ENCODE peak calls at places on chromosomes 12 and 14, in four cellular contexts. Q, H, I and W are unnamed samples.

GRCh38 chr12:11264501-11264900 is 5.0 kb downstream of the PRB3 start:
- DNase-seq in Q (no peak), I (no peak), H (no peak), W (no peak)

GRCh38 chr12:129200576-129200975 is 347.3 kb downstream of the GLT1D1 start:
- DNase-seq in Q (no peak), I (no peak), H (no peak), W (no peak)

GRCh38 chr12:16012086-16012485 is 101.0 kb downstream of the DERA start:
- DNase-seq in H (peak), I (no peak), Q (no peak), W (no peak)

GRCh38 chr14:68476212-68476964 is 316.5 kb downstream of the ZFP36L1 start:
- DNase-seq in H (peak), I (no peak), Q (peak), W (no peak)

GRCh38 chr14:102738373-102739189 is 38.7 kb upstream of the TRAF3 start:
- DNase-seq in Q (no peak), H (no peak), I (no peak), W (no peak)

GRCh38 chr12:27709932-27710591 is 570 bp upstream of the MRPS35 start:
- DNase-seq in I (no peak), H (peak), Q (no peak), W (no peak)

GRCh38 chr14:75430106-75430505 is 2.3 kb downstream of the JDP2 start:
- DNase-seq in Q (peak), H (peak), I (no peak), W (no peak)

GRCh38 chr14:91545204-91545603 is 35.1 kb upstream of the PPP4R3A start:
- DNase-seq in H (no peak), Q (no peak), I (no peak), W (no peak)

GRCh38 chr12:92759634-92760268 is 57.0 kb downstream of the PLEKHG7 start:
- DNase-seq in I (no peak), H (peak), Q (no peak), W (no peak)

GRCh38 chr12:46534442-46534841 is 161.9 kb upstream of the SLC38A2 start:
- DNase-seq in H (peak), Q (no peak), I (no peak), W (no peak)

GRCh38 chr12:94832780-94833760 is 170.4 kb downstream of the NDUFA12 start:
- DNase-seq in Q (no peak), H (peak), I (no peak), W (no peak)

GRCh38 chr12:131202592-131203378 is 249.1 kb downstream of the ADGRD1 start:
- DNase-seq in I (no peak), Q (no peak), H (no peak), W (no peak)

GRCh38 chr12:130796985-130797686 is 41.9 kb downstream of the STX2 start:
- DNase-seq in Q (no peak), I (no peak), H (no peak), W (peak)

GRCh38 chr12:124771462-124772361 is 92.0 kb downstream of the SCARB1 start:
- DNase-seq in H (peak), Q (peak), I (peak), W (peak)

GRCh38 chr12:59431266-59431665 is 164.6 kb upstream of the SLC16A7 start:
- DNase-seq in H (peak), Q (no peak), I (no peak), W (no peak)

DNA sequence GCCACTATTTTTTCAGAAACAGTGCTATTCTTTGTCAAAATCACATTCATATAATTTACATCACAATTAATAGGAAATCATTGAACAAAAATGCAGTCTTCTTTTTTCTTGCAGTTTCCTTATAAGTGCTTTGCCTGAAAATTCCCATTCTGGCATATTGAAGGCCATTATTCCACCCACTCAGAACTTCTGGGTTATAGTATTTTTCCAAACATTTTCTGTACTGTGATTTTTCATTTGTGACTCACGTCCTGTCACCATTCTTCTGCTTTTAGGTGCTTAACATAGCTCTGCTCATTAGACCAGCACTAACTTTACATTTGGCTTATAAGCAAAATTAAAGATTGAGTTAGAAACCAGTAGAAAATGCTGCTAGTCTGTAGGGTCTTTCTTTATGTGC is 241.0 kb upstream of the NPAS3 start:
- DNase-seq in Q (no peak), I (no peak), H (peak), W (no peak)
- H3K4me3 ChIP-seq in Q (no peak), I (no peak), H (no peak), W (no peak)

GRCh38 chr12:32756476-32757158 is 920 bp upstream of the YARS2 start:
- DNase-seq in Q (no peak), H (peak), I (no peak), W (no peak)
- H3K4me3 ChIP-seq in Q (peak), H (peak), I (peak), W (no peak)

DNA sequence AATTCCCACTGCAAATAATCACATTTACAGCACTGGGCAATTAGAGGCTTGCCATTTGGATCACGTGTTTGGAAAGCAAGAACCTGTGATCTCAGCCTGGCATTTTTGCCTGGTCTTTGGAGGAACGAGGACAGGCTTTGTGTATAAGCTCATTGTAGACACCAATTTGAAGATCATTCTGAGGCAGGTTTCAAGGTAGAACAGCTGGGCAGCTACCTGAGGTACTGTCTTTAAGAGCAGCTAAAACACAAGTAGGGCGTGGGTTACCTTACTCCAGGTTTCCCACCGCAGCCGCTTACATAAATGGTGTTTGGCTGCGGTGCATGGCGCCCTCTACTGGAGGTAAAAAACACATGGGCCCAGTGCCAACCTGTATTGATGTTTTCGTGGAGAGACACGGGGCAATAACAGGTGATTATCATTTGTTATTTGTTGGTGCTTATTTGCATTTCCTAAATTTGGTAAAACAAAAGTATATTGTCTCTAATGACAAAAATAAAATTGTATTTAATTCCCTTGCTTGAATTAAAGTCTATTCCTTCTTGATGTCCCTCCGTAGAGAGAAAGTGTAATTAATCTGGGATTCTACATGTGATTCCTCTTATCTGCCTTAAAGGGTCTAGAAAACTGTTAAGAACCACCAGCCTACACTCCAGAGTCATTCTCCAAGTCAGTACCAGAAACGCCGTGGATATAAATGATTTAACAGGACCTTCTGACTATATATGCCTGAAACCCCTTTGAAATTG is 69.7 kb downstream of the SVOP start:
- DNase-seq in H (peak), Q (peak), I (peak), W (peak)
- H3K4me3 ChIP-seq in H (peak), Q (no peak), I (peak), W (no peak)

GRCh38 chr14:36214476-36215216 is 38.1 kb upstream of the PTCSC3 start:
- DNase-seq in H (no peak), Q (no peak), I (no peak), W (no peak)

GRCh38 chr14:36217732-36218131 is 41.2 kb upstream of the PTCSC3 start:
- DNase-seq in Q (no peak), H (no peak), I (no peak), W (no peak)

GRCh38 chr14:36217027-36217426 is 40.5 kb upstream of the PTCSC3 start:
- DNase-seq in H (no peak), I (no peak), Q (no peak), W (no peak)

GRCh38 chr14:36212987-36213386 is 36.5 kb upstream of the PTCSC3 start:
- DNase-seq in H (no peak), Q (no peak), I (no peak), W (no peak)

DNA sequence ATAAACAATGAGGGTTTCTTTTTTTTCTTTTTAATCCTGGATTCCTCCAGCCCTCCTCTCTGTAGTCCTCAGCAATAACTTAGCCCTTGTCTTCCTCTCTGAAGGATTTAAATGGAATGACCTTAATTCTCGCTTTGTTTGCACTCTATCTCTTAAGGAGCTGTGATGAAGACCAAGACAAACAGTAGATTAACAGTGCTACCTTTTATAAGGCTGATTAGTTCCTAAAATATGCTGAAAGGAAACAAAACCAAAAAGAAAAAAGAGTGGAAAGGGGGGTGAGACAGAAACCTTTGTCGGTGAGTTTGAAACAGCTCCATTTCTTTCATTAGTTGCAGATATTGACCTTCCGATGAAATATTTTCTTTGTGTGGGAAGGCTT is 38.7 kb upstream of the PTCSC3 start:
- DNase-seq in I (no peak), H (no peak), Q (no peak), W (no peak)
- H3K4me3 ChIP-seq in I (no peak), H (no peak), Q (no peak), W (no peak)

GRCh38 chr12:114434341-114434740 is 28.4 kb upstream of the TBX5 start:
- DNase-seq in Q (no peak), H (no peak), I (no peak), W (no peak)

GRCh38 chr12:114439833-114440449 is 34.0 kb upstream of the TBX5 start:
- DNase-seq in I (no peak), Q (no peak), H (no peak), W (no peak)

GRCh38 chr12:114440450-114441383 is 34.8 kb upstream of the TBX5 start:
- DNase-seq in I (no peak), H (no peak), Q (no peak), W (no peak)

GRCh38 chr12:114439306-114439705 is 33.4 kb upstream of the TBX5 start:
- DNase-seq in H (no peak), Q (no peak), I (no peak), W (no peak)

DNA sequence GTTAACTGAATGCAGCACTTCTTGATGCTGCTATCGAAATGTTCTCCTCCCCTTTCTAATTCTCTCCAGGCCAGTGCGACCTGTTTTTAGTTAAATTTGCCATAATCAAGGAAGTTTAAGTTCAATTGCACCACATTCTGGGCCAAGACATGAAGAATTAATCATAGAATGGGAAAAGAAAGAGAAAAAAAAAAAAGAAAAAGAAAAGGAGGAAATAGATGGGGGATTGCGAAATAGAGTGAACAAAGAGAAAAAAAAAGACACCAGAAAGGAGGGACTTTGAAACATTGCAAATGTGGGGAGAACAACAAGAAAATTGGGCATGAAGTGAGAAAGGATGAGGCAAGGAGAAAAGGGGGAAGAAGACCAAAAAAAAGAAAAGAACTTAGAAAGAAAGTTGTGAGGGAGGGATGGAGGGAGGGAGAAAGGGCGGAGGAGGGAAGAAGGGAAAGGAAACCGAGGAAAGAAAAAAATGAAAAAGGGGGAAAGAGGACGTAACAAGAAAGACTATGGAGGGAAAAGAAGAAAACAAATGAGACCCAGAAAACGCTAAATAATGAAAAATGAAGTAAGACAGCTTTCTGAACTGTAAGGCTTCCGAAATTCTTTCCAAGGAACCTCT is 32.8 kb upstream of the TBX5 start:
- DNase-seq in Q (no peak), I (no peak), H (no peak), W (no peak)
- H3K4me3 ChIP-seq in Q (no peak), I (no peak), H (no peak), W (no peak)